ENCODE peak calls at places on chromosomes 3 and 15, in ten cellular contexts. Z is heart right ventricle; M is CD8-positive, alpha-beta T cell; K is CD4-positive, CD25-positive, alpha-beta regulatory T cell; Q is psoas muscle; N is pancreas; F is left lung; L is PC-3; I is CD4-positive, alpha-beta T cell; O is lower lobe of right lung. B is an unnamed sample.

GRCh38 chr3:132549890-132550578 is 47.0 kb upstream of the ACKR4 start:
- ATAC-seq in M (no peak), Q (no peak), Z (peak), N (peak), O (no peak), L (peak), I (no peak), F (no peak), K (peak), B (no peak)

GRCh38 chr3:48656841-48657281 is 5.8 kb downstream of the CELSR3 start:
- ATAC-seq in L (no peak), O (no peak), Z (no peak), F (no peak), K (no peak), Q (no peak), I (peak), N (no peak), M (peak), B (no peak)

GRCh38 chr3:9087831-9088413 is 124.7 kb upstream of the RAD18 start:
- ATAC-seq in F (peak), K (no peak), L (no peak), O (peak), Q (peak), N (peak), M (no peak), I (no peak), Z (peak), B (peak)

GRCh38 chr3:85075663-85076062 is 116.9 kb downstream of the CADM2 start:
- ATAC-seq in I (no peak), K (no peak), F (no peak), M (no peak), Q (no peak), L (no peak), Z (no peak), N (no peak), O (no peak), B (no peak)

GRCh38 chr3:194756460-194757355 is 71.0 kb downstream of the FAM43A start:
- ATAC-seq in L (no peak), I (no peak), K (no peak), Q (peak), O (no peak), M (no peak), Z (peak), N (no peak), F (no peak), B (no peak)

GRCh38 chr3:175404667-175405066 is 545.5 kb downstream of the NAALADL2 start:
- ATAC-seq in M (no peak), Z (no peak), O (no peak), N (no peak), L (no peak), F (no peak), K (no peak), Q (no peak), I (no peak), B (no peak)

GRCh38 chr3:166425021-166425420 is 587.8 kb upstream of the BCHE start:
- ATAC-seq in I (no peak), N (no peak), O (no peak), L (no peak), M (no peak), F (no peak), Q (no peak), K (no peak), Z (no peak), B (no peak)

GRCh38 chr3:15556512-15556911 is 35.0 kb upstream of the COLQ start:
- ATAC-seq in L (no peak), M (no peak), N (peak), F (peak), Q (no peak), I (no peak), O (peak), Z (peak), K (peak), B (peak)

GRCh38 chr3:136802481-136802996 is 16.4 kb upstream of the SLC35G2 start:
- ATAC-seq in O (peak), F (peak), Q (peak), K (no peak), L (peak), I (no peak), N (peak), M (no peak), Z (peak), B (peak)

GRCh38 chr15:90918034-90918788 is 14.1 kb downstream of the HDDC3 start:
- ATAC-seq in F (no peak), K (no peak), Q (no peak), M (no peak), N (no peak), L (no peak), I (no peak), Z (no peak), O (no peak), B (no peak)

GRCh38 chr3:182970811-182971418 is 9.4 kb downstream of the DCUN1D1 start:
- ATAC-seq in K (no peak), Z (no peak), I (no peak), N (no peak), L (peak), O (no peak), M (no peak), Q (no peak), F (no peak), B (no peak)

GRCh38 chr3:5195605-5196004 is 8.1 kb downstream of the EDEM1 start:
- ATAC-seq in N (peak), L (peak), K (no peak), O (peak), F (peak), M (no peak), I (no peak), Z (peak), Q (peak), B (no peak)

GRCh38 chr3:134236505-134236904 is 14.2 kb downstream of the RYK start:
- ATAC-seq in F (peak), N (peak), L (no peak), Z (no peak), Q (no peak), O (peak), M (no peak), K (no peak), I (no peak), B (no peak)

GRCh38 chr3:138359549-138360271 is 11.3 kb downstream of the MRAS start:
- ATAC-seq in Z (no peak), I (no peak), K (no peak), M (no peak), F (no peak), N (no peak), L (no peak), Q (peak), O (no peak), B (peak)

GRCh38 chr3:188752850-188753249 is 418.9 kb upstream of the TPRG1 start:
- ATAC-seq in O (no peak), K (no peak), Z (no peak), M (no peak), I (no peak), Q (no peak), L (no peak), N (no peak), F (no peak), B (no peak)

GRCh38 chr3:139123377-139124095 is 78.8 kb upstream of the PRR23C start:
- ATAC-seq in L (no peak), O (no peak), F (no peak), K (no peak), I (no peak), Q (no peak), Z (no peak), M (no peak), N (no peak), B (no peak)

GRCh38 chr3:50572801-50573371 is 3.6 kb downstream of the HEMK1 start:
- ATAC-seq in M (no peak), F (no peak), Q (no peak), Z (no peak), K (no peak), O (no peak), L (no peak), N (no peak), I (no peak), B (no peak)

GRCh38 chr3:38980972-38981371 is 70.8 kb downstream of the SCN11A start:
- ATAC-seq in Q (no peak), O (no peak), M (no peak), F (no peak), N (no peak), I (no peak), L (no peak), K (no peak), Z (no peak), B (no peak)

GRCh38 chr15:61921093-61921492 is 139.2 kb downstream of the VPS13C start:
- ATAC-seq in M (no peak), N (no peak), I (no peak), O (no peak), Z (no peak), L (no peak), Q (no peak), K (no peak), F (no peak), B (no peak)

GRCh38 chr15:56835598-56836275 is 82.7 kb upstream of the TCF12 start:
- ATAC-seq in N (no peak), F (no peak), I (no peak), Q (no peak), K (no peak), L (no peak), Z (peak), M (no peak), O (no peak), B (no peak)

GRCh38 chr3:164723396-164723795 is 354.9 kb downstream of the SI start:
- ATAC-seq in O (no peak), I (no peak), N (no peak), M (no peak), L (no peak), Z (no peak), K (no peak), Q (no peak), F (no peak), B (no peak)

GRCh38 chr15:89329329-89330084 is 5.1 kb downstream of the POLG start:
- ATAC-seq in F (no peak), L (no peak), K (peak), M (peak), N (no peak), I (no peak), O (no peak), Z (no peak), Q (no peak), B (no peak)

GRCh38 chr3:9638939-9639338 is 10.4 kb upstream of the MTMR14 start:
- ATAC-seq in Z (no peak), F (no peak), I (no peak), L (no peak), M (no peak), Q (no peak), K (no peak), N (no peak), O (no peak), B (no peak)

GRCh38 chr3:96852849-96853248 is 38.5 kb downstream of the EPHA6 start:
- ATAC-seq in K (no peak), I (no peak), M (no peak), O (no peak), N (no peak), F (no peak), L (no peak), Z (no peak), Q (no peak), B (no peak)

GRCh38 chr3:171883893-171884279 is 40.7 kb downstream of the TMEM212 start:
- ATAC-seq in Q (no peak), K (no peak), N (peak), Z (no peak), I (no peak), O (no peak), F (no peak), M (no peak), L (no peak), B (no peak)

GRCh38 chr15:25737218-25737643 is 125.9 kb downstream of the ATP10A start:
- ATAC-seq in Q (peak), K (no peak), O (no peak), M (no peak), I (no peak), Z (peak), F (no peak), N (no peak), L (no peak), B (peak)

GRCh38 chr15:53589526-53590057 is 169.9 kb downstream of the WDR72 start:
- ATAC-seq in M (no peak), K (no peak), Q (no peak), N (no peak), O (no peak), F (no peak), L (no peak), Z (no peak), I (no peak), B (no peak)

GRCh38 chr3:57805263-57805662 is 49.2 kb downstream of the SLMAP start:
- ATAC-seq in M (no peak), I (no peak), Q (peak), O (no peak), K (no peak), Z (no peak), L (no peak), N (no peak), F (no peak), B (no peak)

GRCh38 chr3:190404715-190405114 is 16.8 kb downstream of the CLDN16 start:
- ATAC-seq in N (no peak), Z (no peak), L (no peak), K (no peak), O (no peak), Q (no peak), M (no peak), I (no peak), F (no peak), B (no peak)

GRCh38 chr15:69014454-69014853 is at the start of gene NOX5:
- ATAC-seq in N (no peak), O (no peak), Q (no peak), I (no peak), M (no peak), Z (no peak), F (no peak), L (peak), K (no peak), B (no peak)

GRCh38 chr3:4999626-5000184 is 20.5 kb downstream of the BHLHE40 start:
- ATAC-seq in M (no peak), K (no peak), Z (no peak), N (no peak), Q (no peak), L (no peak), F (no peak), O (no peak), I (no peak), B (no peak)

GRCh38 chr15:85048430-85048829 is 66.8 kb downstream of the PDE8A start:
- ATAC-seq in O (peak), Q (no peak), L (no peak), F (peak), K (no peak), M (no peak), I (no peak), N (no peak), Z (no peak), B (no peak)

GRCh38 chr3:133023301-133023830 is 14.8 kb upstream of the TMEM108 start:
- ATAC-seq in O (no peak), K (no peak), Q (no peak), Z (no peak), F (peak), L (no peak), M (no peak), I (no peak), N (no peak), B (no peak)

GRCh38 chr15:34994925-34995324 is 6.8 kb upstream of the ZNF770 start:
- ATAC-seq in M (no peak), N (no peak), L (no peak), K (no peak), Q (no peak), O (no peak), Z (no peak), I (no peak), F (no peak), B (no peak)

GRCh38 chr15:68542348-68542747 is 36.4 kb upstream of the CORO2B start:
- ATAC-seq in K (no peak), Z (no peak), O (no peak), N (no peak), I (no peak), L (no peak), F (no peak), M (no peak), Q (no peak), B (no peak)

GRCh38 chr3:15634671-15635661 is 33.4 kb downstream of the BTD start:
- ATAC-seq in O (no peak), L (no peak), N (peak), Z (no peak), K (no peak), F (peak), Q (peak), I (no peak), M (no peak), B (peak)

GRCh38 chr15:80151576-80151975 is 1.2 kb upstream of the FAH start:
- ATAC-seq in K (no peak), M (no peak), Z (no peak), F (no peak), L (no peak), N (no peak), Q (no peak), I (no peak), O (no peak), B (no peak)
- H3K27ac ChIP-seq in K (peak), M (no peak), Z (no peak), F (no peak), L (no peak), N (peak), Q (peak), I (no peak), O (no peak), B (peak)

DNA sequence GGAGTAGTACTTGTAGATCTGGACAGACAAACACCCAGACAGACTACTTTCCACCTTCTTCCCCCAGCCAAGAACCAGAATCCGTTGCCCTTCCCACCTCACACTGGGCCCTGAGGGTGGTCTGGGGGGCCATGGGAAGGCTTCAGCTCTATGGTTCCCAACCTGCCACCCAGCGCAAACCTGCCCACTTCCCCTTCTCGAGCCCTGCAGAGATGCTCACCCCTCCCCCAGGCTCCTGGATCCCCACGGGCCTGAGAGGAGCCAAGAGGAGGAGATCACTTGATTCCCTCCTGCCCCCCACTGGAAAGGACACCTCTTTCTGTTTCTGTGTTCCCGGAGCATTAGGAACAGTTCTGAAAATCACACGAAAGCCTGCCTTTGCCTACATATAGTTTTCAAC is 8.7 kb downstream of the STRA6 start:
- ATAC-seq in M (no peak), N (no peak), L (no peak), Q (no peak), Z (no peak), F (no peak), O (no peak), I (no peak), K (no peak), B (no peak)
- H3K27ac ChIP-seq in M (no peak), N (no peak), L (peak), Q (no peak), Z (no peak), F (no peak), O (no peak), I (no peak), K (no peak), B (no peak)

DNA sequence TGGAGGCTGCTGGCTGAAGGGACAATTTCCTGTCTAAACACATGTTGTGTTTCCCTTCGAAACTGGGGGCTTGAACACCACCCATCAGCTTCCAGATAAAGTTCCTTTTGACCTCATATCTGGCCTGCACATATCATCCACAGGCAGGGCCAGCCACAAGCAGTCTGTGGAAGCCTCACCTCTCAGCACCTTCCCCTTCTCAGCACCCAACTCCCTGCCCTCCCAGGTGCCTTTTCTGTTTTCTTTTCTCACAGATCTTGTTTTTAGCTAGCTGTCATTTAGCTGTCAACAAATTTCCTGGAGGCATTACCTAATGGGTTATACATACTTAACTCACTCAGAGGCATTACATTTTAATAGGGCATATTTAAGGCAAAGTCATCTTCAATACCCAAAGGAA is 93.9 kb downstream of the SEMA6D start:
- ATAC-seq in M (no peak), I (no peak), F (no peak), Z (no peak), N (peak), K (no peak), O (no peak), L (no peak), Q (no peak), B (no peak)
- H3K27ac ChIP-seq in M (no peak), I (no peak), F (no peak), Z (no peak), N (no peak), K (no peak), O (no peak), L (no peak), Q (no peak), B (no peak)

GRCh38 chr15:29805043-29805707 is 17.1 kb downstream of the TJP1 start:
- ATAC-seq in M (no peak), Q (peak), K (no peak), Z (peak), O (peak), I (no peak), N (peak), L (peak), F (peak), B (peak)
- H3K27ac ChIP-seq in M (no peak), Q (no peak), K (no peak), Z (no peak), O (no peak), I (no peak), N (no peak), L (no peak), F (peak), B (no peak)

DNA sequence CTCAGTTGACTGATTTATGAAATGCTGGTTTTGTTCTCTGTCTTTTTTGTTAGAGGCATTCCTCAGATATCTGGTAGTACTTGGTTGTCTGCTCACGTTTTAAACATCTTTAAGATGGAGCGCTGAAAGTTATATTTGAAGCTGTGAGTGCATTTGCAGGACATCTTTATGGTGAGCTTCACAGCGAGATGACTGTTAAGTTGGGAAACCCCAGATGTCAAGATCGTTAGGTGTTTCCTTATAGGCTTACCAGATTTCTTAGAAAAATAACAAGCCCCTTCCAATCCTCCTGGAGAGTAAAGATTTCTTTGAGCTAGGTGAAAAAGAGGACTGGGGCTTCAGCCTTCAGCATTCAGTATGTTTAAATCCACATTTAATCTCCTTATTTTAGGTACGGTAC is 72.1 kb downstream of the ZNF609 start:
- ATAC-seq in O (no peak), I (no peak), L (no peak), N (no peak), F (no peak), Q (no peak), Z (no peak), M (no peak), K (no peak), B (no peak)
- H3K27ac ChIP-seq in O (no peak), I (no peak), L (no peak), N (no peak), F (no peak), Q (no peak), Z (no peak), M (no peak), K (no peak), B (no peak)